ENCODE peak calls at places on chromosomes 12 and 14, in seven cellular contexts. N is epithelial cell of esophagus; B is fibroblast of mammary gland; R is activated CD4-positive, CD25-positive, alpha-beta regulatory T cell; Z is GM12892; M is stromal cell of bone marrow; G is adipocyte. I is an unnamed sample.

GRCh38 chr14:22456986-22457594 is 131.9 kb downstream of the DAD1 start:
- DNase-seq in R (no peak), N (no peak), Z (no peak), B (no peak), M (no peak), G (no peak), I (no peak)

GRCh38 chr12:49357099-49357678 is 10.1 kb upstream of the SPATS2 start:
- DNase-seq in B (peak; percentile 80), N (peak; percentile 61), R (no peak), G (peak; percentile 93), M (no peak), Z (no peak), I (no peak)

GRCh38 chr12:79275631-79276030 is 411.1 kb downstream of the SYT1 start:
- DNase-seq in M (no peak), N (no peak), Z (no peak), G (no peak), B (no peak), R (no peak), I (no peak)

GRCh38 chr12:2582631-2583616 is 211.8 kb upstream of the FKBP4 start:
- DNase-seq in Z (peak; percentile 83), N (peak; percentile 7), B (peak; percentile 44), R (peak; percentile 19), G (peak; percentile 85), M (peak; percentile 20), I (peak; percentile 28)

GRCh38 chr12:14845350-14845750 is 2.0 kb upstream of the ART4 start:
- DNase-seq in R (no peak), M (no peak), N (peak; percentile 66), G (peak; percentile 89), B (peak; percentile 65), Z (peak; percentile 14), I (no peak)

GRCh38 chr12:10110256-10110844 is 11.6 kb upstream of the CLEC1A start:
- DNase-seq in R (no peak), N (no peak), B (no peak), M (no peak), Z (no peak), G (no peak), I (no peak)

GRCh38 chr14:103549361-103550311 is 12.8 kb downstream of the BAG5 start:
- DNase-seq in Z (peak; percentile 24), B (no peak), N (no peak), M (no peak), G (no peak), R (no peak), I (no peak)

GRCh38 chr12:55724226-55724939 is 4.2 kb downstream of the RDH5 start:
- DNase-seq in R (peak; percentile 47), Z (no peak), B (peak; percentile 81), N (peak; percentile 77), M (no peak), G (peak; percentile 75), I (peak; percentile 82)

GRCh38 chr14:26730929-26731618 is 133.2 kb upstream of the NOVA1 start:
- DNase-seq in N (peak; percentile 26), M (no peak), B (peak; percentile 44), R (no peak), G (peak; percentile 46), Z (no peak), I (no peak)

GRCh38 chr12:23455283-23455682 is 494.2 kb downstream of the SOX5 start:
- DNase-seq in N (no peak), B (no peak), R (no peak), Z (no peak), G (no peak), M (no peak), I (no peak)

GRCh38 chr14:104462651-104463630 is 116.6 kb upstream of the C14orf180 start:
- DNase-seq in N (peak; percentile 7), B (peak; percentile 2), M (no peak), Z (no peak), G (no peak), R (no peak), I (no peak)

GRCh38 chr14:23645812-23646647 is 9.9 kb downstream of the DHRS2 start:
- DNase-seq in M (no peak), Z (no peak), N (no peak), B (no peak), G (no peak), R (no peak), I (no peak)

GRCh38 chr14:68181395-68182326 is 362.1 kb downstream of the RAD51B start:
- DNase-seq in G (peak; percentile 50), R (no peak), N (peak; percentile 51), Z (no peak), B (peak; percentile 80), M (peak; percentile 68), I (no peak)

GRCh38 chr12:120750806-120751205 is 25.2 kb downstream of the ACADS start:
- DNase-seq in M (no peak), G (no peak), B (no peak), N (no peak), Z (no peak), R (no peak), I (no peak)

GRCh38 chr12:6235499-6235898 is 35.3 kb downstream of the CD9 start:
- DNase-seq in M (no peak), R (no peak), G (no peak), B (no peak), Z (no peak), N (no peak), I (peak; percentile 47)

GRCh38 chr14:23385244-23385643 is 8.4 kb downstream of the CMTM5 start:
- DNase-seq in Z (no peak), M (no peak), B (no peak), N (no peak), R (no peak), G (no peak), I (no peak)

GRCh38 chr12:57435288-57435687 is 704 bp downstream of the INHBC start:
- DNase-seq in G (no peak), Z (no peak), B (no peak), N (no peak), M (no peak), R (no peak), I (no peak)

GRCh38 chr14:61475316-61475715 is 153.9 kb downstream of the PRKCH start:
- DNase-seq in R (no peak), Z (no peak), B (peak; percentile 83), N (peak; percentile 82), M (peak; percentile 74), G (peak; percentile 92), I (no peak)

GRCh38 chr14:70188608-70189540 is at the start of gene SLC8A3:
- DNase-seq in B (peak; percentile 19), M (peak; percentile 22), R (no peak), N (peak; percentile 73), G (peak; percentile 59), Z (peak; percentile 56), I (peak; percentile 81)

GRCh38 chr14:99038401-99038800 is 233.6 kb downstream of the BCL11B start:
- DNase-seq in R (no peak), G (no peak), M (no peak), Z (no peak), N (peak; percentile 35), B (peak; percentile 31), I (no peak)

GRCh38 chr14:61527325-61528100 is 167.8 kb upstream of the HIF1A start:
- DNase-seq in B (peak; percentile 86), R (no peak), G (peak; percentile 60), Z (no peak), M (no peak), N (peak; percentile 67), I (no peak)

GRCh38 chr12:127239781-127240180 is 1027.2 kb upstream of the TMEM132C start:
- DNase-seq in N (no peak), Z (no peak), B (peak; percentile 63), M (no peak), G (no peak), R (no peak), I (no peak)

GRCh38 chr14:31505411-31505810 is 17.6 kb upstream of the GPR33 start:
- DNase-seq in M (peak; percentile 36), G (peak; percentile 79), Z (no peak), B (peak; percentile 30), N (no peak), R (no peak), I (no peak)

GRCh38 chr12:24852420-24852819 is 96.5 kb downstream of the BCAT1 start:
- DNase-seq in N (peak; percentile 20), Z (no peak), M (no peak), R (no peak), B (no peak), G (peak; percentile 30), I (no peak)

GRCh38 chr14:30230719-30231118 is 303.1 kb upstream of the PRKD1 start:
- DNase-seq in N (no peak), B (no peak), R (no peak), Z (no peak), G (no peak), M (no peak), I (no peak)

GRCh38 chr12:66403746-66404145 is 101.5 kb downstream of the HELB start:
- DNase-seq in N (peak; percentile 65), R (no peak), G (no peak), Z (no peak), B (no peak), M (no peak), I (no peak)

GRCh38 chr12:88958961-88959360 is 378.7 kb upstream of the KITLG start:
- DNase-seq in Z (no peak), G (no peak), B (no peak), N (no peak), M (no peak), R (no peak), I (no peak)

GRCh38 chr14:95489163-95489887 is 27.1 kb downstream of the SYNE3 start:
- DNase-seq in R (no peak), N (no peak), Z (no peak), B (no peak), M (no peak), G (peak; percentile 75), I (no peak)